ENCODE peak calls at places on chromosomes 7 and 10, in nine cellular contexts. Y is AG09309; K is cardiac muscle cell; T is activated T-cell treated with anti-CD3 and anti-CD28 coated beads, Interleukin-2, amount 50 U/mL, for 24 hours; R is ACHN; G is activated T-helper 1 cell treated with Interleukin-2 at 50 U/mL for 16 hours; M is activated CD4-positive, alpha-beta T cell treated with anti-CD3 and anti-CD28 coated beads for 48 hours; O is NCI-H510A treated with DMSO at 0.1 percent for 48 hours; H is nephron progenitor cell. Z is an unnamed sample.

GRCh38 chr7:150927954-150928340 is 50.2 kb downstream of the KCNH2 start:
- DNase-seq in M (peak), O (no peak), K (no peak), T (no peak), R (no peak), H (no peak), Y (no peak), G (no peak), Z (no peak)

GRCh38 chr7:41809487-41810257 is 106.8 kb upstream of the INHBA start:
- DNase-seq in G (no peak), Y (peak), H (no peak), K (no peak), O (no peak), M (no peak), T (no peak), R (no peak), Z (no peak)

GRCh38 chr7:87596696-87597095 is 4.0 kb downstream of the ABCB1 start:
- DNase-seq in O (no peak), T (no peak), Y (no peak), G (no peak), M (no peak), R (no peak), H (no peak), K (no peak), Z (no peak)

GRCh38 chr10:97889461-97890265 is 40.0 kb downstream of the GOLGA7B start:
- DNase-seq in R (peak), T (no peak), G (no peak), H (peak), M (peak), Y (no peak), O (peak), K (no peak), Z (no peak)

GRCh38 chr7:2162959-2163358 is 69.8 kb downstream of the MAD1L1 start:
- DNase-seq in T (no peak), M (no peak), K (no peak), R (no peak), G (no peak), H (no peak), O (peak), Y (no peak), Z (no peak)

GRCh38 chr7:79529896-79530235 is 76.4 kb upstream of the MAGI2 start:
- DNase-seq in T (no peak), M (no peak), O (no peak), K (no peak), G (no peak), Y (no peak), H (no peak), R (peak), Z (no peak)

GRCh38 chr7:134320201-134320600 is 3.5 kb upstream of the SLC35B4 start:
- DNase-seq in O (no peak), G (no peak), T (no peak), H (no peak), R (peak), K (no peak), Y (no peak), M (no peak), Z (no peak)

GRCh38 chr10:30804478-30805055 is 175.0 kb upstream of the LYZL2 start:
- DNase-seq in G (no peak), Y (peak), T (no peak), O (no peak), M (no peak), K (no peak), H (no peak), R (no peak), Z (no peak)

GRCh38 chr7:32447218-32447617 is 43.0 kb downstream of the LSM5 start:
- DNase-seq in O (no peak), G (no peak), K (no peak), R (no peak), M (no peak), T (no peak), Y (no peak), H (no peak), Z (no peak)

GRCh38 chr7:74262639-74263398 is 8.6 kb upstream of the RFC2 start:
- DNase-seq in K (no peak), H (no peak), M (no peak), O (peak), R (no peak), G (no peak), Y (no peak), T (no peak), Z (no peak)

GRCh38 chr10:126571203-126571602 is 99.3 kb downstream of the C10orf90 start:
- DNase-seq in T (no peak), M (no peak), K (no peak), R (peak), H (no peak), O (no peak), G (no peak), Y (no peak), Z (no peak)

GRCh38 chr7:100219271-100219737 is 445 bp upstream of the PVRIG start:
- DNase-seq in M (peak), H (no peak), R (no peak), T (peak), K (no peak), G (no peak), Y (no peak), O (no peak), Z (no peak)

GRCh38 chr7:155490697-155491628 is 33.0 kb downstream of the EN2 start:
- DNase-seq in Y (no peak), O (no peak), H (peak), K (no peak), G (no peak), M (peak), T (peak), R (no peak), Z (no peak)

GRCh38 chr10:69869291-69869841 is 67.7 kb downstream of the COL13A1 start:
- DNase-seq in M (no peak), Y (peak), H (no peak), O (no peak), T (no peak), G (no peak), K (no peak), R (peak), Z (no peak)

GRCh38 chr10:92541583-92541982 is 32.3 kb downstream of the IDE start:
- DNase-seq in R (no peak), M (no peak), G (no peak), T (no peak), H (no peak), O (no peak), K (no peak), Y (no peak), Z (no peak)

GRCh38 chr7:113119429-113119828 is 1.1 kb upstream of the SMIM30 start:
- DNase-seq in K (no peak), H (no peak), G (no peak), M (no peak), T (no peak), Y (no peak), O (no peak), R (no peak), Z (no peak)

GRCh38 chr10:76479103-76479790 is 1047.8 kb downstream of the LRMDA start:
- DNase-seq in Y (no peak), T (no peak), R (no peak), G (no peak), H (no peak), M (no peak), K (no peak), O (no peak), Z (no peak)

GRCh38 chr10:22665329-22665728 is 49.0 kb downstream of the PIP4K2A start:
- DNase-seq in R (no peak), T (no peak), K (no peak), M (no peak), G (no peak), O (no peak), H (no peak), Y (no peak), Z (no peak)

GRCh38 chr7:136452948-136453347 is 415.5 kb upstream of the CHRM2 start:
- DNase-seq in T (no peak), H (no peak), M (no peak), G (no peak), K (no peak), R (no peak), O (no peak), Y (no peak), Z (no peak)

GRCh38 chr10:47401210-47401609 is 17.1 kb upstream of the ZNF488 start:
- DNase-seq in R (no peak), Y (no peak), T (no peak), M (no peak), H (no peak), K (no peak), G (no peak), O (no peak), Z (no peak)

Z was measured in stimulated activated CD8-positive, alpha-beta memory T cell treated with anti-CD3 and anti-CD28 coated beads, Interleukin-12 subunit alpha, Interleukin-12 subunit beta, amount 100 ng/mL, for 4 hours.